ENCODE peak calls at places on chromosomes 11 and 22, in seven cellular contexts. W is stimulated activated CD8-positive, alpha-beta memory T cell treated with anti-CD3 and anti-CD28 coated beads, Interleukin-2, amount 100 ng/mL, for 1 hour; L is H9; Q is activated naive CD4-positive, alpha-beta T cell treated with anti-CD3 and anti-CD28 coated beads, Interleukin-2, amount 50 U/mL, for 72 hours; S is body of pancreas; N is mammary epithelial cell; O is activated CD8-positive, alpha-beta memory T cell treated with anti-CD3 and anti-CD28 coated beads for 48 hours. M is an unnamed sample.

GRCh38 chr11:84906995-84907394 is 720.1 kb downstream of the DLG2 start:
- DNase-seq in Q (no peak), W (no peak), O (no peak), L (no peak), N (peak), S (no peak), M (no peak)

GRCh38 chr11:134407321-134407828 is 4.7 kb downstream of the B3GAT1 start:
- DNase-seq in O (no peak), S (no peak), L (no peak), W (no peak), N (no peak), Q (no peak), M (no peak)

GRCh38 chr11:2096001-2096918 is 42.9 kb downstream of the IGF2 start:
- DNase-seq in L (no peak), S (no peak), Q (no peak), W (no peak), O (no peak), N (no peak), M (no peak)

GRCh38 chr11:292211-293121 is 3.5 kb downstream of the PGGHG start:
- DNase-seq in Q (no peak), L (no peak), S (peak), O (no peak), W (no peak), N (no peak), M (no peak)

GRCh38 chr22:42376721-42377177 is 55.5 kb downstream of the NFAM1 start:
- DNase-seq in L (peak), N (no peak), O (no peak), Q (no peak), S (peak), W (no peak), M (peak)

GRCh38 chr11:14974723-14975587 is 2.8 kb upstream of the CALCA start:
- DNase-seq in L (peak), S (peak), Q (peak), W (peak), N (peak), O (peak), M (no peak)

GRCh38 chr22:26367402-26368245 is 61.4 kb upstream of the ASPHD2 start:
- DNase-seq in L (peak), Q (peak), S (peak), N (peak), O (peak), W (peak), M (no peak)

GRCh38 chr11:122367809-122368231 is 251.8 kb upstream of the BLID start:
- DNase-seq in N (peak), W (no peak), Q (no peak), L (no peak), S (peak), O (no peak), M (no peak)

GRCh38 chr11:46238967-46239800 is 38.3 kb upstream of the CREB3L1 start:
- DNase-seq in O (peak), Q (peak), S (peak), L (peak), N (peak), W (peak), M (peak)

GRCh38 chr11:1573847-1574255 is 1.8 kb upstream of the DUSP8 start:
- DNase-seq in O (no peak), L (peak), S (peak), W (no peak), Q (no peak), N (peak), M (peak)

GRCh38 chr11:59186130-59186594 is 14.2 kb downstream of the DTX4 start:
- DNase-seq in Q (peak), N (peak), S (peak), O (no peak), W (no peak), L (peak), M (no peak)

GRCh38 chr11:125345706-125346561 is 150.1 kb downstream of the FEZ1 start:
- DNase-seq in O (no peak), Q (peak), W (no peak), S (peak), L (peak), N (peak), M (peak)

GRCh38 chr11:88434333-88434976 is 96.9 kb upstream of the CTSC start:
- DNase-seq in L (peak), O (no peak), W (no peak), Q (no peak), N (peak), S (no peak), M (no peak)

GRCh38 chr11:57812634-57813033 is 51.0 kb downstream of the CTNND1 start:
- DNase-seq in O (no peak), W (no peak), N (no peak), S (no peak), L (no peak), Q (no peak), M (no peak)

GRCh38 chr11:67032830-67033555 is 10.1 kb downstream of the SYT12 start:
- DNase-seq in W (no peak), Q (no peak), L (no peak), N (peak), S (no peak), O (no peak), M (no peak)

GRCh38 chr11:34830648-34831047 is 85.5 kb downstream of the APIP start:
- DNase-seq in O (no peak), Q (no peak), L (no peak), W (no peak), S (no peak), N (no peak), M (no peak)

GRCh38 chr11:34029176-34029575 is 22.4 kb upstream of the CAPRIN1 start:
- DNase-seq in N (no peak), O (no peak), Q (no peak), W (no peak), L (no peak), S (no peak), M (no peak)

GRCh38 chr11:26335903-26336302 is 4.0 kb downstream of the ANO3 start:
- DNase-seq in S (no peak), Q (no peak), O (no peak), L (no peak), N (no peak), W (no peak), M (no peak)

GRCh38 chr11:20511982-20512381 is 87.4 kb upstream of the SLC6A5 start:
- DNase-seq in S (no peak), N (no peak), Q (no peak), W (no peak), L (no peak), O (no peak), M (no peak)

GRCh38 chr11:9396752-9397151 is 12.3 kb downstream of the IPO7 start:
- DNase-seq in S (no peak), N (no peak), W (no peak), O (no peak), L (no peak), Q (no peak), M (no peak)

GRCh38 chr11:26946209-26946828 is 47.6 kb upstream of the FIBIN start:
- DNase-seq in W (no peak), L (no peak), S (no peak), N (peak), Q (no peak), O (no peak), M (no peak)

GRCh38 chr22:46731246-46732040 is 6.6 kb downstream of the CERK start:
- DNase-seq in L (peak), O (no peak), W (no peak), Q (no peak), S (peak), N (peak), M (no peak)

GRCh38 chr22:27094633-27095308 is 437.4 kb downstream of the MIAT start:
- DNase-seq in W (no peak), Q (no peak), S (no peak), L (no peak), N (no peak), O (no peak), M (no peak)

GRCh38 chr11:827146-827860 is 416 bp upstream of the CRACR2B start:
- DNase-seq in S (peak), O (no peak), W (no peak), L (peak), Q (no peak), N (no peak), M (no peak)

GRCh38 chr11:10785146-10785474 is 23.6 kb downstream of the EIF4G2 start:
- DNase-seq in Q (no peak), S (no peak), O (no peak), L (no peak), W (no peak), N (no peak), M (no peak)

GRCh38 chr22:28977481-28977971 is 84.1 kb downstream of the C22orf31 start:
- DNase-seq in O (no peak), L (no peak), Q (no peak), N (peak), S (peak), W (no peak), M (no peak)

GRCh38 chr22:38570841-38571364 is 920 bp upstream of the DMC1 start:
- DNase-seq in Q (peak), L (peak), N (peak), W (peak), S (peak), O (peak), M (no peak)

GRCh38 chr11:11913395-11913794 is 71.6 kb downstream of the USP47 start:
- DNase-seq in S (no peak), Q (no peak), W (no peak), O (no peak), N (no peak), L (no peak), M (no peak)

GRCh38 chr11:134739136-134739535 is 327.1 kb upstream of the B3GAT1 start:
- DNase-seq in N (no peak), W (no peak), O (no peak), L (no peak), S (no peak), Q (no peak), M (no peak)

GRCh38 chr11:2130881-2131352 is 8.3 kb downstream of the IGF2 start:
- DNase-seq in W (no peak), L (no peak), Q (no peak), S (no peak), N (no peak), O (no peak), M (no peak)

GRCh38 chr22:35633520-35633919 is 14.7 kb upstream of the APOL6 start:
- DNase-seq in Q (no peak), N (no peak), W (no peak), O (no peak), S (no peak), L (no peak), M (no peak)